ENCODE peak calls at places on chromosomes 13 and 19, in nine cellular contexts. Q is stimulated activated CD4-positive, alpha-beta T cell treated with anti-CD3 and anti-CD28 coated beads, Interleukin-15, amount 100 ng/mL, for 24 hours; J is NT2/D1; V is glutamatergic neuron; T is activated CD8-positive, alpha-beta memory T cell treated with anti-CD3 and anti-CD28 coated beads for 4 hours; U is HFF-Myc; S is AG08395; B is progenitor cell of endocrine pancreas; G is AG10803. O is an unnamed sample.

GRCh38 chr13:51674276-51674675 is 90.0 kb downstream of the WDFY2 start:
- DNase-seq in Q (no peak), J (no peak), V (no peak), T (no peak), U (no peak), S (no peak), B (peak), G (no peak), O (no peak)

GRCh38 chr19:13241321-13242104 is 91.3 kb downstream of the IER2 start:
- DNase-seq in Q (peak), J (no peak), V (no peak), T (peak), U (no peak), S (no peak), B (no peak), G (no peak), O (no peak)

GRCh38 chr19:55461974-55462628 is 659 bp upstream of the ISOC2 start:
- DNase-seq in Q (no peak), J (no peak), V (no peak), T (no peak), U (no peak), S (peak), B (no peak), G (no peak), O (peak)

GRCh38 chr13:37194428-37194861 is 89.0 kb upstream of the CSNK1A1L start:
- DNase-seq in Q (no peak), J (no peak), V (no peak), T (no peak), U (no peak), S (peak), B (no peak), G (peak), O (peak)

GRCh38 chr19:8302357-8302691 is 5.8 kb downstream of the CD320 start:
- DNase-seq in Q (peak), J (no peak), V (no peak), T (no peak), U (no peak), S (no peak), B (peak), G (no peak), O (no peak)

GRCh38 chr19:16143399-16144215 is at the start of gene HSH2D:
- DNase-seq in Q (peak), J (no peak), V (no peak), T (peak), U (no peak), S (no peak), B (no peak), G (no peak), O (no peak)

GRCh38 chr13:35856721-35857346 is 274.3 kb downstream of the DCLK1 start:
- DNase-seq in Q (no peak), J (no peak), V (no peak), T (no peak), U (no peak), S (no peak), B (no peak), G (no peak), O (no peak)

GRCh38 chr19:7928741-7929701 is 3.1 kb upstream of the CTXN1 start:
- DNase-seq in Q (peak), J (no peak), V (peak), T (no peak), U (peak), S (peak), B (no peak), G (peak), O (peak)

GRCh38 chr13:83546476-83546875 is 335.8 kb downstream of the SLITRK1 start:
- DNase-seq in Q (no peak), J (no peak), V (no peak), T (no peak), U (no peak), S (no peak), B (no peak), G (peak), O (no peak)

GRCh38 chr13:97224544-97225324 is 2.6 kb downstream of the MBNL2 start:
- DNase-seq in Q (peak), J (no peak), V (peak), T (no peak), U (no peak), S (peak), B (no peak), G (peak), O (peak)

GRCh38 chr13:75366380-75367280 is 115.3 kb downstream of the TBC1D4 start:
- DNase-seq in Q (no peak), J (no peak), V (no peak), T (no peak), U (no peak), S (no peak), B (no peak), G (no peak), O (no peak)

GRCh38 chr19:21483589-21484170 is 21.7 kb upstream of the ZNF429 start:
- DNase-seq in Q (peak), J (peak), V (peak), T (no peak), U (peak), S (no peak), B (no peak), G (peak), O (no peak)

GRCh38 chr19:33317522-33317921 is 15.2 kb upstream of the CEBPA start:
- DNase-seq in Q (no peak), J (no peak), V (no peak), T (no peak), U (no peak), S (no peak), B (no peak), G (no peak), O (no peak)

GRCh38 chr19:40718774-40719391 is 2.0 kb downstream of the ITPKC start:
- DNase-seq in Q (no peak), J (no peak), V (peak), T (no peak), U (no peak), S (peak), B (peak), G (peak), O (peak)

GRCh38 chr19:4518345-4519171 is at the start of gene PLIN4:
- DNase-seq in Q (no peak), J (no peak), V (no peak), T (no peak), U (no peak), S (peak), B (no peak), G (peak), O (no peak)

GRCh38 chr13:106187092-106187491 is 348.4 kb downstream of the EFNB2 start:
- DNase-seq in Q (no peak), J (no peak), V (no peak), T (no peak), U (no peak), S (no peak), B (no peak), G (no peak), O (no peak)

GRCh38 chr19:45595814-45596213 is 6.2 kb downstream of the GPR4 start:
- DNase-seq in Q (no peak), J (no peak), V (no peak), T (no peak), U (no peak), S (no peak), B (no peak), G (no peak), O (no peak)

GRCh38 chr19:53908106-53908932 is 759 bp upstream of the CACNG7 start:
- DNase-seq in Q (peak), J (peak), V (peak), T (no peak), U (no peak), S (peak), B (no peak), G (peak), O (peak)

GRCh38 chr13:45695198-45695730 is 6.9 kb upstream of the CBY2 start:
- DNase-seq in Q (peak), J (no peak), V (no peak), T (no peak), U (no peak), S (no peak), B (no peak), G (peak), O (no peak)

GRCh38 chr19:1270168-1270853 is 1.2 kb downstream of the CIRBP start:
- DNase-seq in Q (peak), J (no peak), V (no peak), T (no peak), U (no peak), S (no peak), B (no peak), G (no peak), O (no peak)

GRCh38 chr19:51715850-51716249 is 7.9 kb downstream of the HAS1 start:
- DNase-seq in Q (no peak), J (no peak), V (no peak), T (no peak), U (no peak), S (no peak), B (no peak), G (no peak), O (no peak)

GRCh38 chr19:4233282-4233853 is 4.0 kb downstream of the EBI3 start:
- DNase-seq in Q (peak), J (no peak), V (peak), T (peak), U (no peak), S (peak), B (peak), G (no peak), O (peak)

GRCh38 chr19:44753932-44754742 is 5.6 kb downstream of the BCL3 start:
- DNase-seq in Q (peak), J (no peak), V (no peak), T (peak), U (no peak), S (peak), B (no peak), G (peak), O (peak)

GRCh38 chr19:11479090-11479469 is 1.8 kb downstream of the ELAVL3 start:
- DNase-seq in Q (no peak), J (no peak), V (no peak), T (no peak), U (no peak), S (no peak), B (no peak), G (no peak), O (no peak)

GRCh38 chr19:49395581-49396407 is 7.7 kb downstream of the KASH5 start:
- DNase-seq in Q (no peak), J (no peak), V (no peak), T (no peak), U (no peak), S (no peak), B (no peak), G (no peak), O (no peak)

GRCh38 chr19:10719466-10719961 is 1.6 kb downstream of the DNM2 start:
- DNase-seq in Q (no peak), J (no peak), V (no peak), T (no peak), U (no peak), S (no peak), B (no peak), G (no peak), O (peak)

GRCh38 chr13:95002968-95003813 is 290.8 kb upstream of the SOX21 start:
- DNase-seq in Q (no peak), J (no peak), V (peak), T (no peak), U (no peak), S (peak), B (no peak), G (no peak), O (no peak)

GRCh38 chr13:113951246-113951999 is 22.5 kb downstream of the C13orf46 start:
- DNase-seq in Q (peak), J (peak), V (peak), T (no peak), U (no peak), S (peak), B (no peak), G (peak), O (peak)

GRCh38 chr19:43594710-43595604 is 977 bp downstream of the IRGQ start:
- DNase-seq in Q (peak), J (peak), V (peak), T (peak), U (no peak), S (peak), B (peak), G (peak), O (peak)

GRCh38 chr19:51034704-51035103 is at the start of gene KLK12:
- DNase-seq in Q (no peak), J (no peak), V (no peak), T (no peak), U (no peak), S (no peak), B (no peak), G (no peak), O (no peak)

GRCh38 chr19:44625531-44626066 is 12.2 kb downstream of the IGSF23 start:
- DNase-seq in Q (no peak), J (no peak), V (no peak), T (no peak), U (no peak), S (no peak), B (no peak), G (no peak), O (no peak)

GRCh38 chr19:47419037-47419783 is at the start of gene MEIS3:
- DNase-seq in Q (no peak), J (no peak), V (peak), T (no peak), U (no peak), S (no peak), B (no peak), G (no peak), O (no peak)

GRCh38 chr13:35479691-35480090 is 3.2 kb upstream of the MAB21L1 start:
- DNase-seq in Q (no peak), J (no peak), V (no peak), T (no peak), U (no peak), S (no peak), B (no peak), G (no peak), O (no peak)

GRCh38 chr19:23516266-23516665 is 121.0 kb upstream of the ZNF91 start:
- DNase-seq in Q (no peak), J (no peak), V (no peak), T (no peak), U (no peak), S (no peak), B (no peak), G (no peak), O (peak)

GRCh38 chr13:49584771-49585182 is 581 bp downstream of the RCBTB1 start:
- DNase-seq in Q (no peak), J (no peak), V (no peak), T (no peak), U (no peak), S (peak), B (no peak), G (no peak), O (no peak)

GRCh38 chr19:13881231-13881691 is 4.3 kb downstream of the NANOS3 start:
- DNase-seq in Q (peak), J (peak), V (no peak), T (no peak), U (no peak), S (no peak), B (no peak), G (no peak), O (peak)

GRCh38 chr19:51012661-51013190 is 6.8 kb downstream of the KLK10 start:
- DNase-seq in Q (no peak), J (no peak), V (no peak), T (no peak), U (no peak), S (no peak), B (no peak), G (no peak), O (no peak)

GRCh38 chr13:65999441-65999840 is 1230.7 kb downstream of the PCDH9 start:
- DNase-seq in Q (no peak), J (no peak), V (no peak), T (no peak), U (no peak), S (no peak), B (no peak), G (no peak), O (no peak)

GRCh38 chr13:30796833-30797601 is 61.7 kb downstream of the ALOX5AP start:
- DNase-seq in Q (peak), J (no peak), V (no peak), T (no peak), U (no peak), S (no peak), B (no peak), G (no peak), O (peak)

GRCh38 chr13:95188128-95188527 is 113.1 kb downstream of the ABCC4 start:
- DNase-seq in Q (no peak), J (no peak), V (no peak), T (no peak), U (no peak), S (no peak), B (no peak), G (no peak), O (no peak)